ENCODE peak calls at places on chromosomes 16 and 17, in eight cellular contexts. I is esophagus squamous epithelium, Z is GM23338, L is endothelial cell, G is fibroblast of mammary gland, N is fibroblast of the aortic adventitia, Y is GM10248, C is uterus. V is an unnamed sample.

GRCh38 chr17:37339321-37339720 is 36.5 kb upstream of the C17orf78 start:
- DNase-seq in N (no peak), C (no peak), G (no peak), Z (no peak), L (no peak), I (no peak), Y (no peak), V (no peak)

GRCh38 chr16:81554993-81555392 is 110.4 kb downstream of the CMIP start:
- DNase-seq in G (no peak), I (no peak), Z (no peak), Y (no peak), N (no peak), C (no peak), L (no peak), V (no peak)

GRCh38 chr17:49901460-49902331 is 53.8 kb upstream of the TAC4 start:
- DNase-seq in I (no peak), C (no peak), G (no peak), N (no peak), Z (peak), Y (no peak), L (no peak), V (no peak)

GRCh38 chr17:68892658-68893057 is 62.5 kb downstream of the ABCA8 start:
- DNase-seq in N (no peak), G (no peak), Y (no peak), Z (no peak), I (no peak), L (no peak), C (no peak), V (no peak)

GRCh38 chr17:78780335-78780734 is 1.7 kb downstream of the CYTH1 start:
- DNase-seq in Z (no peak), N (no peak), I (no peak), C (no peak), L (no peak), G (no peak), Y (no peak), V (peak)

GRCh38 chr16:30571444-30572322 is at the start of gene ZNF688:
- DNase-seq in N (peak), Z (peak), I (peak), Y (peak), C (peak), G (peak), L (peak), V (peak)

GRCh38 chr17:360141-360705 is 7.6 kb upstream of the RPH3AL start:
- DNase-seq in L (no peak), Y (no peak), G (no peak), Z (no peak), N (no peak), I (no peak), C (no peak), V (no peak)

GRCh38 chr17:81491761-81492160 is 20.8 kb downstream of the ACTG1 start:
- DNase-seq in G (no peak), C (no peak), Y (no peak), N (no peak), Z (no peak), I (no peak), L (no peak), V (no peak)

GRCh38 chr17:67770539-67770938 is 52.8 kb downstream of the NOL11 start:
- DNase-seq in Y (no peak), L (no peak), I (no peak), N (no peak), Z (no peak), C (no peak), G (no peak), V (no peak)

GRCh38 chr16:28149016-28149888 is 62.5 kb downstream of the XPO6 start:
- DNase-seq in I (no peak), C (no peak), G (peak), N (no peak), Z (no peak), L (no peak), Y (no peak), V (no peak)

GRCh38 chr17:40615295-40615988 is 32.2 kb downstream of the SMARCE1 start:
- DNase-seq in Z (peak), Y (peak), G (peak), I (no peak), L (peak), C (peak), N (peak), V (peak)

GRCh38 chr16:12535535-12536411 is 267.9 kb downstream of the CPPED1 start:
- DNase-seq in G (no peak), Z (peak), C (no peak), L (peak), I (no peak), Y (peak), N (no peak), V (peak)

GRCh38 chr17:77596491-77597420 is 361.7 kb upstream of the TNRC6C start:
- DNase-seq in Z (no peak), Y (no peak), L (no peak), N (no peak), I (no peak), G (no peak), C (no peak), V (no peak)

GRCh38 chr16:74216319-74216718 is 80.3 kb upstream of the PSMD7 start:
- DNase-seq in I (no peak), C (no peak), L (no peak), Y (no peak), G (peak), Z (no peak), N (no peak), V (no peak)

GRCh38 chr17:2962236-2962635 is 101.2 kb downstream of the OR1D5 start:
- DNase-seq in Z (no peak), I (no peak), C (no peak), N (no peak), Y (no peak), L (no peak), G (no peak), V (no peak)

GRCh38 chr17:17959520-17960361 is 12.5 kb downstream of the TOM1L2 start:
- DNase-seq in N (peak), L (no peak), Z (no peak), C (no peak), G (peak), Y (peak), I (no peak), V (peak)

GRCh38 chr17:2064980-2065785 is 10.3 kb downstream of the HIC1 start:
- DNase-seq in Z (peak), L (peak), Y (peak), N (peak), I (no peak), C (peak), G (peak), V (peak)

GRCh38 chr16:11949527-11949926 is 7.7 kb upstream of the NPIPB2 start:
- DNase-seq in N (peak), G (peak), C (no peak), I (no peak), Z (peak), Y (peak), L (peak), V (peak)

GRCh38 chr16:87160218-87160617 is 157.0 kb downstream of the C16orf95 start:
- DNase-seq in C (no peak), Y (no peak), I (no peak), L (no peak), Z (no peak), N (no peak), G (no peak), V (no peak)

GRCh38 chr16:58026705-58027340 is 1.3 kb downstream of the MMP15 start:
- DNase-seq in Y (no peak), Z (peak), L (peak), I (no peak), C (no peak), G (no peak), N (no peak), V (no peak)

GRCh38 chr17:2386400-2387085 is 14.3 kb downstream of the MNT start:
- DNase-seq in I (no peak), C (no peak), Y (no peak), G (no peak), Z (no peak), N (no peak), L (no peak), V (no peak)

GRCh38 chr17:9239821-9240658 is 218.7 kb downstream of the NTN1 start:
- DNase-seq in Z (peak), I (no peak), L (peak), N (peak), G (peak), C (peak), Y (peak), V (peak)

GRCh38 chr16:22425036-22425801 is 50.8 kb upstream of the CDR2 start:
- DNase-seq in I (no peak), Z (no peak), Y (no peak), L (no peak), C (peak), N (peak), G (peak), V (no peak)

GRCh38 chr17:1684307-1685189 is at the start of gene PRPF8:
- DNase-seq in C (peak), I (peak), Y (peak), L (peak), Z (peak), N (peak), G (peak), V (peak)

GRCh38 chr17:45451131-45451530 is 18.5 kb upstream of the ARHGAP27 start:
- DNase-seq in Z (peak), N (no peak), I (no peak), L (no peak), C (no peak), G (no peak), Y (no peak), V (no peak)
- TF ChIP-seq CTCF in Z (peak), N (no peak), I (no peak), L (no peak), C (no peak), G (no peak), Y (peak), V (no peak)

GRCh38 chr16:73068546-73069401 is 20.8 kb upstream of the ZFHX3 start:
- DNase-seq in C (peak), Z (no peak), G (peak), N (peak), Y (no peak), I (no peak), L (no peak), V (no peak)

GRCh38 chr16:73067671-73068545 is 20.0 kb upstream of the ZFHX3 start:
- DNase-seq in I (no peak), C (no peak), L (no peak), Z (no peak), G (no peak), N (no peak), Y (no peak), V (no peak)

GRCh38 chr16:73069581-73070262 is 21.8 kb upstream of the ZFHX3 start:
- DNase-seq in C (no peak), I (no peak), N (no peak), G (no peak), Y (no peak), Z (no peak), L (no peak), V (no peak)

GRCh38 chr16:73074399-73074798 is 26.5 kb upstream of the ZFHX3 start:
- DNase-seq in I (no peak), C (no peak), G (no peak), L (no peak), Z (no peak), N (no peak), Y (no peak), V (no peak)

GRCh38 chr16:73071131-73071940 is 23.4 kb upstream of the ZFHX3 start:
- DNase-seq in C (peak), G (no peak), Y (no peak), Z (peak), I (no peak), L (peak), N (peak), V (no peak)
- TF ChIP-seq CTCF in C (no peak), G (no peak), Y (no peak), Z (peak), I (no peak), L (no peak), N (no peak), V (no peak)

GRCh38 chr17:61470530-61471136 is 18.4 kb downstream of the TBX4 start:
- DNase-seq in Z (peak), Y (no peak), G (no peak), L (peak), I (no peak), C (no peak), N (no peak), V (no peak)
- TF ChIP-seq CTCF in Z (no peak), Y (no peak), G (no peak), L (no peak), I (no peak), C (no peak), N (peak), V (no peak)

DNA sequence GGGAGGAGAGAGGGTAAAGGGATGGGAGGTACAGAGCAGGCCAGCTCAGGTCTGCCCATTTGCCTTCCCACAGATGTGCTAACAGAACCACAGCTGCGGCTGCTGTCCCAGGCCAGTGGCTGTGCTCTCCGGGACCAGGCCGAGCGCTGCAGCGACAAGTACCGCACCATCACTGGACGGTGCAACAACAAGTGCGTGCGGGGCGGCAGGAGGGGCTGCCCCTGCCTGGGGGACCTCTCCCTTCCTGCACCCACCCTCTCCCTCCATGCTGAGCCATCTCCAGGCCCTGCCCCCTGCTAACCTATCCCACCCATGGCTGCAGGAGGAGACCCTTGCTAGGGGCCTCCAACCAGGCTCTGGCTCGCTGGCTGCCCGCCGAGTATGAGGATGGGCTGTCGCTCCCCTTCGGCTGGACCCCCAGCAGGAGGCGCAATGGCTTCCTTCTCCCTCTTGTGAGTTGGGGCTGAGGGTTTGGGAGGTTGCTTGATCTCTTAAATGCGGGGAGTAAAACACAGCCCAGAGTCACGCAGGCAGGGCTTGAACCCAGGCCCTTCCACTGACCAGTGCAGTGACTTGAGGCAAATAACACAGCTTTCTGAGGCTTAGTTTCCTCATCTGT is 1.2 kb downstream of the EPX start:
- DNase-seq in N (no peak), G (no peak), C (no peak), L (no peak), Y (no peak), Z (peak), I (no peak), V (no peak)
- TF ChIP-seq CTCF in N (no peak), G (no peak), C (no peak), L (no peak), Y (peak), Z (peak), I (no peak), V (no peak)

V was measured in activated CD8-positive, alpha-beta T cell treated with anti-CD3 and anti-CD28 coated beads for 36 hours.